ENCODE peak calls at places on chromosomes 1 and 21, in seven cellular contexts. W, M, V, T, R, C and L are unnamed samples.

GRCh38 chr1:151984313-151984956 is 9.2 kb downstream of the S100A10 start:
- DNase-seq in R (no peak), V (no peak), T (no peak), M (no peak), C (no peak), W (no peak), L (no peak)

GRCh38 chr1:62082456-62083363 is 111.9 kb upstream of the L1TD1 start:
- DNase-seq in V (peak; percentile 76), W (no peak), T (no peak), C (no peak), R (peak; percentile 54), M (no peak), L (no peak)

GRCh38 chr1:159008744-159009188 is 941 bp upstream of the IFI16 start:
- DNase-seq in T (no peak), C (no peak), M (no peak), V (no peak), R (no peak), W (no peak), L (peak; percentile 55)

GRCh38 chr1:153220606-153221303 is 3.4 kb downstream of the PRR9 start:
- DNase-seq in M (no peak), W (no peak), R (no peak), T (no peak), C (no peak), V (no peak), L (no peak)

GRCh38 chr21:43921602-43921978 is 56.6 kb downstream of the AGPAT3 start:
- DNase-seq in C (no peak), R (no peak), M (no peak), T (no peak), W (no peak), V (peak; percentile 47), L (no peak)

GRCh38 chr21:34965200-34966174 is 83.6 kb downstream of the RUNX1 start:
- DNase-seq in R (no peak), T (no peak), C (no peak), W (no peak), V (no peak), M (no peak), L (no peak)

GRCh38 chr1:70042090-70042716 is 163.2 kb downstream of the LRRC40 start:
- DNase-seq in M (no peak), C (no peak), T (no peak), R (no peak), W (no peak), V (no peak), L (no peak)

GRCh38 chr21:41673596-41674335 is 93.1 kb downstream of the RIPK4 start:
- DNase-seq in M (no peak), C (no peak), W (no peak), T (no peak), R (no peak), V (no peak), L (no peak)

GRCh38 chr1:157995575-157996169 is 2.2 kb downstream of the KIRREL1 start:
- DNase-seq in R (no peak), M (no peak), V (peak; percentile 45), T (no peak), W (no peak), C (no peak), L (no peak)

GRCh38 chr1:160637821-160638539 is 8.9 kb downstream of the SLAMF1 start:
- DNase-seq in R (no peak), T (no peak), C (no peak), W (no peak), M (no peak), V (peak; percentile 25), L (peak; percentile 21)

GRCh38 chr1:16612332-16613172 is 812 bp downstream of the NBPF1 start:
- DNase-seq in W (peak; percentile 72), M (peak; percentile 86), T (peak; percentile 62), V (peak; percentile 92), R (peak; percentile 66), C (peak; percentile 64), L (no peak)

GRCh38 chr1:115213130-115213529 is 123.8 kb upstream of the TSPAN2 start:
- DNase-seq in W (no peak), R (no peak), C (no peak), M (no peak), T (no peak), V (no peak), L (no peak)

GRCh38 chr1:64917328-64917861 is 49.0 kb downstream of the JAK1 start:
- DNase-seq in W (no peak), C (peak; percentile 54), R (no peak), T (peak; percentile 97), V (peak; percentile 60), M (no peak), L (no peak)

GRCh38 chr1:50237081-50237480 is 128.4 kb downstream of the ELAVL4 start:
- DNase-seq in M (no peak), R (no peak), W (no peak), V (no peak), C (no peak), T (no peak), L (no peak)

GRCh38 chr21:45455321-45456013 is 50.5 kb downstream of the COL18A1 start:
- DNase-seq in W (peak; percentile 77), R (no peak), V (no peak), M (no peak), T (no peak), C (no peak), L (no peak)

GRCh38 chr1:233328661-233329498 is 1.4 kb downstream of the MAP3K21 start:
- DNase-seq in C (no peak), W (peak; percentile 19), V (no peak), M (no peak), R (no peak), T (no peak), L (no peak)

GRCh38 chr1:29398431-29398830 is 162.1 kb downstream of the PTPRU start:
- DNase-seq in C (no peak), W (peak; percentile 49), R (no peak), T (no peak), V (no peak), M (peak; percentile 8), L (no peak)

GRCh38 chr1:110787328-110788071 is 85.4 kb upstream of the CD53 start:
- DNase-seq in W (no peak), R (no peak), C (no peak), V (no peak), T (no peak), M (no peak), L (no peak)

GRCh38 chr1:228379165-228379460 is 27.5 kb downstream of the TRIM11 start:
- DNase-seq in T (no peak), W (no peak), V (peak; percentile 55), C (peak; percentile 62), R (peak; percentile 64), M (no peak), L (no peak)

GRCh38 chr1:16111771-16112557 is 38.5 kb upstream of the FAM131C start:
- DNase-seq in M (no peak), T (peak; percentile 30), R (no peak), C (no peak), V (no peak), W (no peak), L (no peak)

GRCh38 chr1:77188770-77189169 is 30.5 kb downstream of the PIGK start:
- DNase-seq in C (no peak), W (no peak), T (no peak), M (no peak), R (no peak), V (no peak), L (no peak)

GRCh38 chr1:19863804-19864203 is 18.4 kb upstream of the OTUD3 start:
- DNase-seq in V (no peak), W (no peak), R (no peak), T (peak; percentile 53), M (no peak), C (no peak), L (no peak)

GRCh38 chr1:201222125-201222524 is 31.5 kb downstream of the IGFN1 start:
- DNase-seq in R (no peak), T (no peak), M (peak; percentile 58), W (no peak), C (no peak), V (no peak), L (no peak)

GRCh38 chr1:1344672-1345361 is 4.4 kb downstream of the DVL1 start:
- DNase-seq in W (no peak), V (no peak), T (no peak), C (no peak), M (no peak), R (peak; percentile 64), L (no peak)
- TF ChIP-seq CTCF in W (peak; percentile 39), V (peak; percentile 59), T (peak; percentile 55), C (peak; percentile 28), M (peak; percentile 70), R (peak; percentile 56), L (no peak)

DNA sequence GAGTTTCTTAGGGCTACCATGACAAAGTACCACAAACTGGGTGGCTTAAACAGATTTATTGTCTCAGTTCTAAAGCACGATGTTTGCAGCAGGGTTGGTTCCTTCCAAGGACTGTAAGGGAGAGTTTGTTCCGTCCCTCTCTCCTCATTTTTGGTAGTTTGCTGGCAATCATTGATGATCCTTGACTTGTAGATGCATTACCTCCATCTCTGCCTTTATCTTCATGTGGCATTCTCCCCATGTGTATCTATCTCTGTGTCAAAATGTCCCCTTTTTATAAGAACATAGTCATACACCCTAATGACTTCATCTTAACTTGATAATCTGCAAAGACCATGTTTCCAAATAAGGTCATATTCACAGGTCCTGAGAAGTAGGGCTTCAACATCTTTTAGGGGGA is 90.2 kb downstream of the LRRC8C start:
- DNase-seq in M (no peak), T (no peak), W (no peak), C (no peak), V (no peak), R (no peak), L (no peak)
- TF ChIP-seq CTCF in M (no peak), T (no peak), W (no peak), C (no peak), V (no peak), R (no peak), L (no peak)

DNA sequence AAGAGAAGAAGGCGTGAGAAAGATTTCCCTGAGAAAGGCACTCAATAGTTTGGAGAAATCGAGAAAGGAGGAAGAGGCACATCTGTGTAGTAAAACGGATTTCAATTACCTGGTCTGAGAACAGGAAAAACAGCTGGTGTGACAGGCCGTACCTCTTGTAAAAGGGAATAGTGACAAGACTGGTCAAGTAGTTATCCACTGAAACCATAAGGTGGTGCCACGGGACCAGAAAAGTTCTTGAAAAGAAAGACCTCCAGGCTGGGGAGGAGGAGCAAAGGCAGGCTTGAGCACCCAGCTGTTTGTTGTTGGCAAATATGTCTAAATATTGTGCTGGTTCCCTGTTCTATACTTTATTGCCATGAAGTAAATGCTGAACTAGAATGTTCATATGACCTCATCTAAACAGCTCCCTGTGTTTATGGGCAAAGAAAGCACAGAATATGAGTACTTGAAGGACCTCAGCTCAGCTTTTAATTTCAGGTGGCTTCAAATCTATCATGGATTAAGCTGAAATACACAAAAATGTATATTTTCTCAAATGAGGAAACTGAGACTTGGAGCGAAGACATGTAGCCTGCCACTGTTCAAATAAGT is 4.0 kb downstream of the HAO2 start:
- DNase-seq in T (no peak), V (peak; percentile 90), C (no peak), M (no peak), R (peak; percentile 25), W (no peak), L (no peak)
- TF ChIP-seq CTCF in T (no peak), V (peak; percentile 77), C (no peak), M (peak; percentile 61), R (peak; percentile 33), W (no peak), L (no peak)

DNA sequence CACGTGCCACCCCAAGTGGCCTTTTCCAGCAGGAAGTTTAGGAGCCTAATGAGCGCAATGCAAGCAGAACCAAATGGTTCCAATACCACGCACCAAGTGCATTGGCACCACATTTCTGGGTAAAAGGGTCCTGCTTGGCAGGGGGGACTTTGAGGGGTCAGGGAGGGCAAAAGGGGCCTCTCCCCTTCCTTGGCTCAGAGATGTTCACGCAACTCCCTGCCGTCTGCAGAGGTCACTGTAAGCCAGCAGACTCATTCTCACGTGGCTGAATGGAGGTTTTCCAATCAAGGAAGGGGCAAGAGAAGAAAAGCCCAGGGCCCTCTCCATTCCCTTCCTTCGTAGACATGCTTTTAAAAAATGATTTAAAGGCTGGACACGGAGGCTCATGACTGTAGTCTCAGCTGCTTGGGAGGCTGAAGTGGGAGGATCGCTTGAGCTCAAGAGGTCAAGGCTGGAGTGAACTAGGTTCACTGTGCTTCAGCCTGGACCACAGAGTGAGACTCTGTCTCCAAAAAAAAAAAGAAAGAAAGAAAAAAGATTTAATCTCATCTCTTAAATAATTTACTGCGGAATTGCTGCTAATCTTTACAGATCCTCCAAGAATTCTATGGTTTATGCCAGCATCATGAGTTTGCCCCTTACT is 80.3 kb downstream of the RUNX3 start:
- DNase-seq in V (peak; percentile 62), M (no peak), T (no peak), W (no peak), C (no peak), R (no peak), L (no peak)
- TF ChIP-seq CTCF in V (peak; percentile 91), M (peak; percentile 41), T (peak; percentile 22), W (no peak), C (peak; percentile 30), R (no peak), L (no peak)